ENCODE peak calls at places on chromosomes 3 and 15, in five cellular contexts. One of them, this sample, is unnamed.

GRCh38 chr3:138344754-138345153 is 3.6 kb upstream of the MRAS start:
- DNase-seq in frontal cortex: no peak
- DNase-seq in HTR-8/SVneo: no peak
- DNase-seq in effector CD4-positive, alpha-beta T cell: no peak
- DNase-seq in epithelial cell of esophagus: no peak
- DNase-seq in this sample: no peak

GRCh38 chr3:24299801-24300626 is 194.6 kb downstream of the THRB start:
- DNase-seq in frontal cortex: no peak
- DNase-seq in HTR-8/SVneo: no peak
- DNase-seq in effector CD4-positive, alpha-beta T cell: no peak
- DNase-seq in epithelial cell of esophagus: peak; percentile 79
- DNase-seq in this sample: no peak

GRCh38 chr3:33238923-33239322 is 20.3 kb upstream of the SUSD5 start:
- DNase-seq in frontal cortex: no peak
- DNase-seq in HTR-8/SVneo: no peak
- DNase-seq in effector CD4-positive, alpha-beta T cell: no peak
- DNase-seq in epithelial cell of esophagus: no peak
- DNase-seq in this sample: no peak

GRCh38 chr3:4754180-4755086 is 224.8 kb upstream of the BHLHE40 start:
- DNase-seq in frontal cortex: no peak
- DNase-seq in HTR-8/SVneo: no peak
- DNase-seq in effector CD4-positive, alpha-beta T cell: no peak
- DNase-seq in epithelial cell of esophagus: no peak
- DNase-seq in this sample: no peak

GRCh38 chr15:58873267-58873666 is 60.2 kb downstream of the SLTM start:
- DNase-seq in frontal cortex: no peak
- DNase-seq in HTR-8/SVneo: no peak
- DNase-seq in effector CD4-positive, alpha-beta T cell: no peak
- DNase-seq in epithelial cell of esophagus: peak; percentile 21
- DNase-seq in this sample: no peak

GRCh38 chr3:50876947-50877346 is 202.2 kb downstream of the DOCK3 start:
- DNase-seq in frontal cortex: no peak
- DNase-seq in HTR-8/SVneo: no peak
- DNase-seq in effector CD4-positive, alpha-beta T cell: no peak
- DNase-seq in epithelial cell of esophagus: no peak
- DNase-seq in this sample: no peak

GRCh38 chr3:97763586-97764148 is 891 bp upstream of the ARL6 start:
- DNase-seq in frontal cortex: no peak
- DNase-seq in HTR-8/SVneo: no peak
- DNase-seq in effector CD4-positive, alpha-beta T cell: no peak
- DNase-seq in epithelial cell of esophagus: no peak
- DNase-seq in this sample: no peak

GRCh38 chr3:130250982-130251381 is 94.5 kb upstream of the COL6A5 start:
- DNase-seq in frontal cortex: no peak
- DNase-seq in HTR-8/SVneo: no peak
- DNase-seq in effector CD4-positive, alpha-beta T cell: no peak
- DNase-seq in epithelial cell of esophagus: no peak
- DNase-seq in this sample: no peak

GRCh38 chr3:126782554-126782953 is 78.5 kb downstream of the CHCHD6 start:
- DNase-seq in frontal cortex: no peak
- DNase-seq in HTR-8/SVneo: peak; percentile 68
- DNase-seq in effector CD4-positive, alpha-beta T cell: no peak
- DNase-seq in epithelial cell of esophagus: peak; percentile 98
- DNase-seq in this sample: no peak

GRCh38 chr3:122568755-122569154 is 4.6 kb downstream of the DTX3L start:
- DNase-seq in frontal cortex: no peak
- DNase-seq in HTR-8/SVneo: no peak
- DNase-seq in effector CD4-positive, alpha-beta T cell: no peak
- DNase-seq in epithelial cell of esophagus: no peak
- DNase-seq in this sample: no peak

GRCh38 chr3:151434151-151434890 is 26.5 kb downstream of the IGSF10 start:
- DNase-seq in frontal cortex: no peak
- DNase-seq in HTR-8/SVneo: no peak
- DNase-seq in effector CD4-positive, alpha-beta T cell: no peak
- DNase-seq in epithelial cell of esophagus: peak; percentile 87
- DNase-seq in this sample: no peak

GRCh38 chr3:193826126-193826795 is 233.3 kb downstream of the OPA1 start:
- DNase-seq in frontal cortex: no peak
- DNase-seq in HTR-8/SVneo: peak; percentile 38
- DNase-seq in effector CD4-positive, alpha-beta T cell: no peak
- DNase-seq in epithelial cell of esophagus: peak; percentile 76
- DNase-seq in this sample: peak; percentile 69

GRCh38 chr15:63091679-63092078 is 30.0 kb upstream of the LACTB start:
- DNase-seq in frontal cortex: no peak
- DNase-seq in HTR-8/SVneo: no peak
- DNase-seq in effector CD4-positive, alpha-beta T cell: no peak
- DNase-seq in epithelial cell of esophagus: no peak
- DNase-seq in this sample: no peak

GRCh38 chr15:39438795-39439577 is 141.9 kb upstream of the THBS1 start:
- DNase-seq in frontal cortex: no peak
- DNase-seq in HTR-8/SVneo: no peak
- DNase-seq in effector CD4-positive, alpha-beta T cell: no peak
- DNase-seq in epithelial cell of esophagus: no peak
- DNase-seq in this sample: no peak

GRCh38 chr15:94336817-94337537 is 105.6 kb downstream of the MCTP2 start:
- DNase-seq in frontal cortex: no peak
- DNase-seq in HTR-8/SVneo: no peak
- DNase-seq in effector CD4-positive, alpha-beta T cell: no peak
- DNase-seq in epithelial cell of esophagus: no peak
- DNase-seq in this sample: no peak

This sample was measured in ureter.